ENCODE peak calls at places on chromosomes 3 and 15, in four cellular contexts. L is nephron progenitor cell, P is mesothelial cell of epicardium, W is ecto neural progenitor cell. U is an unnamed sample.

GRCh38 chr15:28992996-28993719 is 107.4 kb downstream of the APBA2 start:
- DNase-seq in L (no peak), P (no peak), W (no peak), U (peak; percentile 69)

GRCh38 chr3:57805674-57806073 is 49.6 kb downstream of the SLMAP start:
- DNase-seq in L (no peak), P (no peak), W (no peak), U (peak; percentile 81)

GRCh38 chr3:178389258-178389657 is 147.0 kb upstream of the KCNMB2 start:
- DNase-seq in L (no peak), P (no peak), W (no peak), U (no peak)

GRCh38 chr15:60526127-60526616 is 47.2 kb upstream of the ICE2 start:
- DNase-seq in L (no peak), P (no peak), W (no peak), U (no peak)

GRCh38 chr3:162400697-162401096 is 904.1 kb downstream of the OTOL1 start:
- DNase-seq in L (no peak), P (no peak), W (no peak), U (no peak)

GRCh38 chr3:172135766-172136729 is 96.7 kb downstream of the FNDC3B start:
- DNase-seq in L (no peak), P (no peak), W (no peak), U (peak; percentile 69)

GRCh38 chr3:11391930-11392688 is 119.9 kb downstream of the ATG7 start:
- DNase-seq in L (no peak), P (no peak), W (no peak), U (peak; percentile 81)

GRCh38 chr3:194067949-194068362 is 68.0 kb upstream of the HES1 start:
- DNase-seq in L (no peak), P (no peak), W (no peak), U (no peak)

GRCh38 chr3:18489939-18490338 is 64.8 kb upstream of the SATB1 start:
- DNase-seq in L (no peak), P (no peak), W (no peak), U (no peak)

GRCh38 chr15:56366211-56366610 is 985 bp downstream of the TEX9 start:
- DNase-seq in L (no peak), P (no peak), W (no peak), U (no peak)

GRCh38 chr15:88621789-88622604 is 857 bp downstream of the AEN start:
- DNase-seq in L (no peak), P (no peak), W (no peak), U (peak; percentile 46)

GRCh38 chr3:195180490-195181106 is 90.4 kb downstream of the XXYLT1 start:
- DNase-seq in L (no peak), P (no peak), W (no peak), U (no peak)

GRCh38 chr15:89500397-89501270 is 4.3 kb upstream of the RHCG start:
- DNase-seq in L (no peak), P (no peak), W (peak; percentile 34), U (no peak)

GRCh38 chr15:70503073-70503745 is 260.1 kb downstream of the UACA start:
- DNase-seq in L (no peak), P (no peak), W (no peak), U (no peak)

GRCh38 chr3:184742676-184743135 is 30.8 kb upstream of the MAGEF1 start:
- DNase-seq in L (peak; percentile 32), P (no peak), W (peak; percentile 58), U (no peak)

GRCh38 chr3:50138266-50139230 is 16.6 kb upstream of the SEMA3F start:
- DNase-seq in L (peak; percentile 42), P (no peak), W (no peak), U (no peak)

GRCh38 chr15:31396881-31397560 is 70.4 kb downstream of the KLF13 start:
- DNase-seq in L (peak; percentile 87), P (no peak), W (peak; percentile 89), U (peak; percentile 70)

GRCh38 chr3:82741346-82741745 is 979.9 kb upstream of the GBE1 start:
- DNase-seq in L (no peak), P (no peak), W (no peak), U (no peak)

GRCh38 chr3:108090701-108091497 is at the start of gene CD47:
- DNase-seq in L (peak; percentile 98), P (peak; percentile 94), W (peak; percentile 95), U (peak; percentile 89)

GRCh38 chr15:94535298-94536048 is 304.1 kb downstream of the MCTP2 start:
- DNase-seq in L (no peak), P (no peak), W (no peak), U (no peak)

GRCh38 chr15:31448635-31448979 is 122.0 kb downstream of the KLF13 start:
- DNase-seq in L (no peak), P (no peak), W (no peak), U (no peak)

GRCh38 chr15:65980824-65981456 is 111.6 kb downstream of the RAB11A start:
- DNase-seq in L (peak; percentile 75), P (peak; percentile 43), W (peak; percentile 70), U (peak; percentile 71)

GRCh38 chr15:68316061-68316804 is 38.7 kb downstream of the FEM1B start:
- DNase-seq in L (peak; percentile 38), P (no peak), W (peak; percentile 64), U (no peak)

GRCh38 chr3:172549144-172549543 is 25.9 kb upstream of the TNFSF10 start:
- DNase-seq in L (no peak), P (no peak), W (no peak), U (no peak)

GRCh38 chr3:141477224-141477623 is 9.6 kb upstream of the RASA2 start:
- DNase-seq in L (no peak), P (no peak), W (no peak), U (peak; percentile 87)

GRCh38 chr15:51647128-51647562 is 24.6 kb upstream of the DMXL2 start:
- DNase-seq in L (no peak), P (no peak), W (no peak), U (peak; percentile 79)

GRCh38 chr3:183359036-183359435 is 69.4 kb downstream of the MCF2L2 start:
- DNase-seq in L (no peak), P (no peak), W (no peak), U (no peak)

GRCh38 chr3:177195242-177195940 is 1.9 kb downstream of the TBL1XR1 start:
- DNase-seq in L (peak; percentile 7), P (no peak), W (no peak), U (no peak)

GRCh38 chr15:55588070-55588817 is at the start of gene PYGO1:
- DNase-seq in L (peak; percentile 77), P (peak; percentile 57), W (peak; percentile 84), U (peak; percentile 72)

GRCh38 chr15:34079904-34080303 is 21.8 kb downstream of the EMC7 start:
- DNase-seq in L (no peak), P (no peak), W (no peak), U (no peak)

U was measured in EL.